ENCODE peak calls at places on chromosomes 1 and 21, in four cellular contexts. C is B cell, J is SK-N-SH, W is testis. F is an unnamed sample.

GRCh38 chr1:51000160-51000559 is 30.1 kb downstream of the CDKN2C start:
- DNase-seq in C (peak; percentile 22), W (no peak), J (no peak), F (no peak)

GRCh38 chr21:31117046-31117916 is 79.0 kb upstream of the KRTAP19-8 start:
- DNase-seq in W (no peak), C (no peak), J (no peak), F (no peak)

GRCh38 chr1:50251592-50252165 is 143.0 kb downstream of the ELAVL4 start:
- DNase-seq in C (no peak), W (no peak), J (peak; percentile 67), F (no peak)

GRCh38 chr1:103146143-103146542 is 37.8 kb upstream of the COL11A1 start:
- DNase-seq in J (no peak), W (no peak), C (no peak), F (no peak)

GRCh38 chr1:155871390-155871789 is 12.0 kb downstream of the SYT11 start:
- DNase-seq in W (peak; percentile 89), J (peak; percentile 73), C (no peak), F (no peak)

GRCh38 chr1:91282695-91283420 is 121.8 kb downstream of the HFM1 start:
- DNase-seq in C (peak; percentile 40), W (peak; percentile 85), J (peak; percentile 69), F (peak; percentile 60)

GRCh38 chr1:238060046-238060445 is 169.3 kb upstream of the ZP4 start:
- DNase-seq in C (no peak), W (no peak), J (no peak), F (no peak)

GRCh38 chr1:219085082-219085481 is 88.6 kb upstream of the LYPLAL1 start:
- DNase-seq in J (no peak), W (no peak), C (no peak), F (no peak)

GRCh38 chr1:116852910-116853309 is 56.8 kb upstream of the PTGFRN start:
- DNase-seq in J (no peak), W (no peak), C (no peak), F (no peak)

GRCh38 chr1:196295766-196296165 is 312.5 kb downstream of the KCNT2 start:
- DNase-seq in W (no peak), J (no peak), C (no peak), F (no peak)

GRCh38 chr1:247336390-247336789 is 4.7 kb upstream of the ZNF496 start:
- DNase-seq in W (no peak), C (no peak), J (no peak), F (no peak)

GRCh38 chr1:156499194-156499702 is 1.3 kb downstream of the MEF2D start:
- DNase-seq in W (no peak), C (no peak), J (no peak), F (no peak)

GRCh38 chr1:113536182-113536780 is 146.0 kb downstream of the MAGI3 start:
- DNase-seq in J (no peak), C (no peak), W (no peak), F (no peak)

GRCh38 chr1:20058531-20058930 is 11.5 kb upstream of the PLA2G5 start:
- DNase-seq in J (no peak), W (no peak), C (no peak), F (peak; percentile 83)

GRCh38 chr1:207103892-207104373 is at the start of gene C4BPA:
- DNase-seq in J (no peak), W (no peak), C (no peak), F (no peak)

GRCh38 chr1:100584761-100585745 is 47.1 kb downstream of the GPR88 start:
- DNase-seq in C (no peak), W (peak; percentile 35), J (no peak), F (no peak)

GRCh38 chr1:33343539-33343938 is 22.6 kb upstream of the A3GALT2 start:
- DNase-seq in C (no peak), W (no peak), J (no peak), F (no peak)

GRCh38 chr1:16124377-16125087 is 31.3 kb downstream of the EPHA2 start:
- DNase-seq in J (no peak), C (no peak), W (no peak), F (no peak)

GRCh38 chr1:242712248-242712647 is 187.8 kb upstream of the PLD5 start:
- DNase-seq in C (no peak), J (no peak), W (no peak), F (no peak)

GRCh38 chr1:240501115-240501514 is 110.8 kb downstream of the GREM2 start:
- DNase-seq in W (no peak), J (no peak), C (no peak), F (no peak)

GRCh38 chr1:163298340-163298739 is 23.4 kb upstream of the NUF2 start:
- DNase-seq in J (no peak), C (no peak), W (no peak), F (no peak)

GRCh38 chr21:45088729-45089128 is 14.3 kb downstream of the ADARB1 start:
- DNase-seq in C (no peak), J (no peak), W (no peak), F (peak; percentile 43)

GRCh38 chr21:37671381-37671780 is 244.9 kb downstream of the KCNJ6 start:
- DNase-seq in C (no peak), J (no peak), W (no peak), F (no peak)

GRCh38 chr1:54774820-54775498 is 10.6 kb upstream of the PARS2 start:
- DNase-seq in W (peak; percentile 85), C (no peak), J (peak; percentile 80), F (peak; percentile 37)

GRCh38 chr1:8390707-8391106 is 72.8 kb downstream of the SLC45A1 start:
- DNase-seq in J (no peak), W (no peak), C (no peak), F (no peak)

GRCh38 chr1:160082487-160082886 is 1.1 kb downstream of the KCNJ9 start:
- DNase-seq in J (no peak), C (no peak), W (no peak), F (no peak)

GRCh38 chr1:35605882-35606182 is 32.7 kb downstream of the TFAP2E start:
- DNase-seq in J (no peak), W (no peak), C (no peak), F (no peak)

GRCh38 chr1:25809283-25809926 is 9.4 kb downstream of the SELENON start:
- DNase-seq in W (no peak), J (no peak), C (peak; percentile 63), F (no peak)

GRCh38 chr1:19209439-19209989 is 552 bp downstream of the UBR4 start:
- DNase-seq in C (peak; percentile 70), W (peak; percentile 56), J (peak; percentile 36), F (peak; percentile 89)

DNA sequence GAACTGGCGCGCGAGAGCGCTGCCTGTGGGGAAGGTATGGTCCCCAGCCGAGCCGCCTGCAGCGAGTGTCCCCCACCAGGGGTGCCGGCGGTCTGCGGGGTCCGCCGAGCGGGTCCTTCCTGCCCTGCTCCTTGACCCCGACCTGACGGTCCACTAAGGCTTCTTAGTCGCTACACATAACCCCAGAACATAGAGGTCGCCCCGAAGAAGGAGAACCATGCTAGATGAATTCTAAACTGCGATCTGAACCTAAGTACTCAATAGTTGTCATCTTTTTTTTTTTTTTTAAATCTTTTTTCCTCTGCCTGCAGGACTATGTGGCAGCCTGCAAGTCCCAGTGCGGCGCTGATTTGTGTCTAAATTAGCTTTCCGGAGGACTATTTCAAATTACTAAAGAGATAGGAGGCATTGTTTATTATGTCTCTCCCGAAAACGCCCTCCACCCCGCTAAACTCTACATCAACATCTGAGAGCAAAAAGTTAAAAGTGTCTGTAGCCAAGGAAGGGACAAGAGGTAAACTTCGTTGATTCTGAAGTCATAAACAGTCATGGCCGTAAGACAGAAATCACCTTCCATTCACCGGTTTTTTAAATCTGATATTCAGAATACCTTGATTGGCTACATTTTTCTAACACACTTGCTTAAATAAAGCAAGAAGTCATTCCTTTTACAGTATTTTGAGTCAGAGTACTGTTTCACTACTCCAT is 476 bp downstream of the AXDND1 start:
- DNase-seq in J (no peak), C (no peak), W (peak; percentile 39), F (no peak)
- TF ChIP-seq CTCF in J (no peak), C (no peak), W (no peak), F (no peak)

GRCh38 chr1:150979007-150979722 is 2.9 kb upstream of the ANXA9 start:
- DNase-seq in C (peak; percentile 86), W (peak; percentile 96), J (peak; percentile 92), F (peak; percentile 96)
- TF ChIP-seq CTCF in C (peak; percentile 100), W (peak; percentile 95), J (peak; percentile 100), F (peak; percentile 100)

GRCh38 chr1:179251675-179252074 is 22.2 kb upstream of the ABL2 start:
- DNase-seq in J (peak; percentile 42), W (no peak), C (no peak), F (no peak)
- TF ChIP-seq CTCF in J (peak; percentile 61), W (peak; percentile 40), C (no peak), F (peak; percentile 12)

DNA sequence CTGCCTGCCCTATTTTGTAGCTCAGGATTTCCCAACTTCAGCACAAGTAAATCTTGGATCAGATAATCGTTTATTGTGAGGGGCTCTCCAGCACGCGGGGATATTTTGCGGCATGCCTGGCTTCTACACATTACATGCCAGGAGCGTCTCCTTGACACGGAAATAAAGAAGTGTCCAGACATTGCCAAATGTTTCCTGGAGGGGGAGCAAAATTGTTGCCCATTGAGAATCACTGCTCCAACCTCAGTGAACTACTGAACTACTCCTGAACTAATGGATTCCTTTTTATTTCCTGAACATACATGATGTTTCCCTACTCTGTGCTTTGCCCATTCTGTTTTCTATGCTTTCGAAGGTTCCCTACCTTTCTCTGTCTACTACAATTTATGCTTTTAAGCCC is 1359.1 kb upstream of the ADGRL2 start:
- DNase-seq in J (no peak), C (no peak), W (no peak), F (no peak)
- TF ChIP-seq CTCF in J (no peak), C (no peak), W (no peak), F (no peak)

DNA sequence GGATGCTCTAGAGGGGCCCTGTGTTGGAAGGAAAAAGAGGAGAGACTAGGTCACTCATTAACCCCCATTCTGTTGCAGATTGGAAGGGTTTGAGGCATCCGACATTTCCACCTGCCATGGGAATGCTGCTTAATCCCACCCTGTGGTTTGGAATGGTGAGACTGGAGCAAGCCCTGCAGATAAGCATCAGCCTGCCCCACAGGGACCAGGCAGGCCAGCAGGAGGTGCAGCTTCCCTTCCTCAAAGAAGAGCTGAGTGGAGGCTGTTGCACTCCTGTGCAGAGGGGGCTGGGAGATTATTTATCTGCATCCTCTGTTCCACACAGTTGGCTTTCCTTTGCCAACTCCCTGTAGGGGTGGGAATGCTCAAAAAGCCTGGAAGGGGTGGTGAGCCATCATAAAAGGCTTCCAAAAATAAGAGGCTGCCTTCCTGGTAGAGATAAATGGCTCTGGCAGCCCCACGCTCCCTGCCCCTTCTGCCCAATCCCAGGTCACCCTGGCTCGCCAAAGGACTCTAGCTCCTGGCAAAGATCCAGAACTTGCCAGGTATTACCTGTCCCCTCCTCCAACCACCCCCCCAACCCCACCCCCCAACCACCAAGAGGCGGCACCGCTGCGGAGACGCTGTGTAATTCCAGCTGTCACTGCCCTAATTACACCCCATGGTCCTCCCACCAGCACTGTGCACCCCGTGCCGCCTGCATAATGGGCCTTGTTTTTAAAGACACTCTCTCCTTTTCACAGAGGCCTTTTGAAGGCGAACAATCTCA is 83.0 kb upstream of the ZC3H12A start:
- DNase-seq in J (peak; percentile 57), C (no peak), W (no peak), F (no peak)
- TF ChIP-seq CTCF in J (no peak), C (no peak), W (no peak), F (no peak)

GRCh38 chr1:17743028-17743706 is 12.0 kb upstream of the ACTL8 start:
- DNase-seq in J (no peak), W (no peak), C (no peak), F (no peak)

GRCh38 chr1:17745564-17745955 is 9.6 kb upstream of the ACTL8 start:
- DNase-seq in C (no peak), J (no peak), W (no peak), F (no peak)

GRCh38 chr1:17746920-17747319 is 8.2 kb upstream of the ACTL8 start:
- DNase-seq in W (no peak), J (no peak), C (no peak), F (no peak)

GRCh38 chr1:17743925-17744324 is 11.2 kb upstream of the ACTL8 start:
- DNase-seq in J (no peak), W (no peak), C (no peak), F (no peak)

GRCh38 chr1:17744666-17745563 is 10.2 kb upstream of the ACTL8 start:
- DNase-seq in C (no peak), J (no peak), W (peak; percentile 33), F (no peak)
- TF ChIP-seq CTCF in C (no peak), J (no peak), W (peak; percentile 9), F (no peak)

F was measured in activated CD8-positive, alpha-beta T cell treated with anti-CD3 and anti-CD28 coated beads for 36 hours.